ENCODE peak calls at places on chromosomes 7 and 10, in five cellular contexts. One of them, this sample, is unnamed.

GRCh38 chr10:94240901-94241300 is 121.8 kb downstream of the NOC3L start:
- DNase-seq in upper lobe of right lung: no peak
- DNase-seq in transverse colon: no peak
- DNase-seq in thoracic aorta: no peak
- DNase-seq in naive thymus-derived CD4-positive, alpha-beta T cell: no peak
- DNase-seq in this sample: no peak

GRCh38 chr7:26345202-26345601 is 53.5 kb downstream of the SNX10 start:
- DNase-seq in thoracic aorta: no peak
- DNase-seq in naive thymus-derived CD4-positive, alpha-beta T cell: no peak
- DNase-seq in upper lobe of right lung: no peak
- DNase-seq in transverse colon: no peak
- DNase-seq in this sample: no peak

GRCh38 chr7:133645870-133646492 is 393.1 kb downstream of the EXOC4 start:
- DNase-seq in transverse colon: no peak
- DNase-seq in thoracic aorta: no peak
- DNase-seq in naive thymus-derived CD4-positive, alpha-beta T cell: no peak
- DNase-seq in upper lobe of right lung: no peak
- DNase-seq in this sample: no peak

GRCh38 chr7:44391746-44392617 is 66.6 kb upstream of the CAMK2B start:
- DNase-seq in upper lobe of right lung: no peak
- DNase-seq in transverse colon: no peak
- DNase-seq in thoracic aorta: no peak
- DNase-seq in naive thymus-derived CD4-positive, alpha-beta T cell: no peak
- DNase-seq in this sample: no peak

GRCh38 chr10:101061814-101062230 is at the start of gene KAZALD1:
- DNase-seq in transverse colon: no peak
- DNase-seq in thoracic aorta: no peak
- DNase-seq in naive thymus-derived CD4-positive, alpha-beta T cell: no peak
- DNase-seq in upper lobe of right lung: no peak
- DNase-seq in this sample: no peak

GRCh38 chr7:136883046-136883445 is 14.6 kb downstream of the CHRM2 start:
- DNase-seq in upper lobe of right lung: no peak
- DNase-seq in thoracic aorta: no peak
- DNase-seq in naive thymus-derived CD4-positive, alpha-beta T cell: no peak
- DNase-seq in transverse colon: no peak
- DNase-seq in this sample: no peak

GRCh38 chr7:68235937-68236336 is 1239.3 kb downstream of the TYW1 start:
- DNase-seq in transverse colon: no peak
- DNase-seq in upper lobe of right lung: no peak
- DNase-seq in naive thymus-derived CD4-positive, alpha-beta T cell: no peak
- DNase-seq in thoracic aorta: no peak
- DNase-seq in this sample: no peak

GRCh38 chr10:43229208-43230061 is 37.4 kb downstream of the RASGEF1A start:
- DNase-seq in thoracic aorta: no peak
- DNase-seq in upper lobe of right lung: peak; percentile 73
- DNase-seq in naive thymus-derived CD4-positive, alpha-beta T cell: no peak
- DNase-seq in transverse colon: peak; percentile 24
- DNase-seq in this sample: no peak

GRCh38 chr7:6680146-6680545 is 26.6 kb downstream of the ZNF12 start:
- DNase-seq in transverse colon: no peak
- DNase-seq in naive thymus-derived CD4-positive, alpha-beta T cell: no peak
- DNase-seq in upper lobe of right lung: no peak
- DNase-seq in thoracic aorta: no peak
- DNase-seq in this sample: no peak

GRCh38 chr10:125025341-125025740 is 83.4 kb downstream of the ZRANB1 start:
- DNase-seq in transverse colon: no peak
- DNase-seq in thoracic aorta: no peak
- DNase-seq in upper lobe of right lung: no peak
- DNase-seq in naive thymus-derived CD4-positive, alpha-beta T cell: no peak
- DNase-seq in this sample: no peak

GRCh38 chr10:58747687-58748086 is 235.0 kb downstream of the BICC1 start:
- DNase-seq in naive thymus-derived CD4-positive, alpha-beta T cell: no peak
- DNase-seq in transverse colon: no peak
- DNase-seq in thoracic aorta: no peak
- DNase-seq in upper lobe of right lung: no peak
- DNase-seq in this sample: no peak

DNA sequence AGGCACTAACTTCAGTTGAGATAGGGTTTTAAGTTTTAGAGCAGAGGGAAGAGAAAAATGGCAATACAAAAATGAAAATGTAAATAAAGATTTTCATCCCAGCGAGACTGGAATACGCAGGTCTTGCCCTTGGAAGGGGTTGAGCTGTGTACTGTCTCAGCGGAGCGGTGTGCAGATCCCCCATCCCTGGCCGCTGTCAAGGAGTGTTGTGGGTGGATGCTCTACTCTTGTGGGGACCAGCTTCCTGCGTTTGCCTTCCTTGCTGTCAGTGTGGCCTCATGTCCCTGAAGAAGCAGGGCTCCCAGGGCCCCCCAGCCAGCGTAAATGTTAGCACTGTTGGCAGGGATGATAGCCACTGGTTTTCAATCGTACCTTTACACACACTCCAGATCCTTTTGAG is 249.7 kb upstream of the PITRM1 start:
- DNase-seq in naive thymus-derived CD4-positive, alpha-beta T cell: no peak
- DNase-seq in thoracic aorta: no peak
- DNase-seq in transverse colon: no peak
- DNase-seq in upper lobe of right lung: no peak
- DNase-seq in this sample: no peak
- H3K4me1 ChIP-seq in naive thymus-derived CD4-positive, alpha-beta T cell: peaks cover 6% of the 10 kb centered on the region
- H3K4me1 ChIP-seq in thoracic aorta: peaks cover 13% of the 10 kb centered on the region
- H3K4me1 ChIP-seq in transverse colon: peaks cover 38% of the 10 kb centered on the region
- H3K4me1 ChIP-seq in upper lobe of right lung: peaks cover 12% of the 10 kb centered on the region
- H3K4me1 ChIP-seq in this sample: no peaks in the 10 kb centered on the region

DNA sequence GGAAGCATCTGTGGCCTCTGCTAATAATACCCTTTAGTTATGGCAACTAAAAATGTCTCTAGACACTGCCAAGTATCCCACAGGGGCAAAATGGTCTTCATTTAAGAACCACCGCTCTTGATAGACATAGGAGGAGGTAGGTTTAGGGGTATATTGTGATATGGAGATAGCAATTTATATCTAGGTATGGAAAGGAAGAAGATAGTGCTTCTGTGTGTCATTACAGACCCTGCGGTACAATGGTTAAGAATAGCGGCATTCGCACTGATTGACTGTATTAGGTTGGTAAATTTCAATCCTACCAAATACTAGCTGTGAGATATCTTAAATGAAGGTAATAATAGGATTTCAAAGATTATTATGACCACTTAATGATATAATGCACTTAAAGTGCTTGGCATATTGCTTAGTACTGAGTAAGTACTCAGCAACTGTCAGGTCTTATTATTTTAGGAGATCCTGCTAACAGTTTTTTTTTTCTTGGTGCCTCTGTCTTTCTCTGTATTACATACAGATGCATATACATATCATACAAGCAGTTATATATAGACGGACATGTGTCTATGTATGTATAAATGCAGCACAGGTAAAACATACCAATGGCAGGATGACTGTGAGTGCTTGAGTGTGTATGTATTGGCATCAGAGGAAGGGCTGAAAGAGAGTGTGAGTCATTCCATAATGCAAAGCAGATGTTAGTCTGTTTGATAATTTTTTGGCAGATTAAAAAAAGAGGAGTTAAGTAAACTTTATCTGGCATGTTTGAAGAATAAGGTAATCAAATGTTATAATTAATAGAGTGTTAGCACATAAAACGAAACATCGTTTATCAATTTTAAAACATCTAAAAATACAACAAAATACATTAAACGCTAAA is 50.0 kb upstream of the ITGB8 start:
- DNase-seq in thoracic aorta: no peak
- DNase-seq in transverse colon: no peak
- DNase-seq in upper lobe of right lung: no peak
- DNase-seq in naive thymus-derived CD4-positive, alpha-beta T cell: peak; percentile 4
- DNase-seq in this sample: no peak
- H3K4me1 ChIP-seq in thoracic aorta: no peaks in the 10 kb centered on the region
- H3K4me1 ChIP-seq in transverse colon: no peaks in the 10 kb centered on the region
- H3K4me1 ChIP-seq in upper lobe of right lung: no peaks in the 10 kb centered on the region
- H3K4me1 ChIP-seq in naive thymus-derived CD4-positive, alpha-beta T cell: no peaks in the 10 kb centered on the region
- H3K4me1 ChIP-seq in this sample: peaks cover 24% of the 10 kb centered on the region

GRCh38 chr10:120981601-120982381 is 130.6 kb downstream of the WDR11 start:
- DNase-seq in upper lobe of right lung: no peak
- DNase-seq in thoracic aorta: no peak
- DNase-seq in naive thymus-derived CD4-positive, alpha-beta T cell: no peak
- DNase-seq in transverse colon: no peak
- DNase-seq in this sample: no peak

GRCh38 chr10:120983721-120984120 is 132.6 kb downstream of the WDR11 start:
- DNase-seq in transverse colon: no peak
- DNase-seq in thoracic aorta: no peak
- DNase-seq in upper lobe of right lung: no peak
- DNase-seq in naive thymus-derived CD4-positive, alpha-beta T cell: no peak
- DNase-seq in this sample: no peak

GRCh38 chr10:120980316-120980975 is 129.3 kb downstream of the WDR11 start:
- DNase-seq in transverse colon: no peak
- DNase-seq in naive thymus-derived CD4-positive, alpha-beta T cell: no peak
- DNase-seq in upper lobe of right lung: peak; percentile 79
- DNase-seq in thoracic aorta: no peak
- DNase-seq in this sample: no peak

GRCh38 chr10:120984221-120984620 is 133.1 kb downstream of the WDR11 start:
- DNase-seq in transverse colon: no peak
- DNase-seq in upper lobe of right lung: no peak
- DNase-seq in naive thymus-derived CD4-positive, alpha-beta T cell: no peak
- DNase-seq in thoracic aorta: no peak
- DNase-seq in this sample: no peak

DNA sequence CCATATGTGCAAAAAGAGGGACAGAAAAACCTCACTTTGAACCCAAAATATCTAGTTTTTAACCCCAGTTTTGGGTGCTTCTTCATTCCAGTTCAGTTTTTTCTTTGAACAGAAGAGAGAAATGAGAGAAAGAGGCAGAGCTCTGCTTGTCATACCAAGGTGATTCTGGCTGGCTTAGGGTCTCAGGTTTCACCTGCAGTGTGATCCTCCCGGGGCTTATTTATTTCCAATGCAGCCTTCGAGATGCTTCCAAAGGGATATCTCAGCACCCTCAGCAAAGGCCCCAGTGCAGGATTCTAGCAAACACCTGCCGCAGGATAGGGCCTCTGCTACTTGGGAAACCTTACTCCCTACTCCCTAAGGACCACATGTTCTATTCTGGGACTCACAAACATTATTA is 131.3 kb downstream of the WDR11 start:
- DNase-seq in thoracic aorta: no peak
- DNase-seq in naive thymus-derived CD4-positive, alpha-beta T cell: no peak
- DNase-seq in transverse colon: no peak
- DNase-seq in upper lobe of right lung: no peak
- DNase-seq in this sample: no peak
- H3K4me1 ChIP-seq in thoracic aorta: peaks cover 9% of the 10 kb centered on the region
- H3K4me1 ChIP-seq in naive thymus-derived CD4-positive, alpha-beta T cell: no peaks in the 10 kb centered on the region
- H3K4me1 ChIP-seq in transverse colon: peaks cover 17% of the 10 kb centered on the region
- H3K4me1 ChIP-seq in upper lobe of right lung: peaks cover 3% of the 10 kb centered on the region
- H3K4me1 ChIP-seq in this sample: peaks cover 8% of the 10 kb centered on the region

GRCh38 chr7:38190010-38190409 is 12.0 kb downstream of the STARD3NL start:
- DNase-seq in upper lobe of right lung: no peak
- DNase-seq in transverse colon: no peak
- DNase-seq in naive thymus-derived CD4-positive, alpha-beta T cell: no peak
- DNase-seq in thoracic aorta: no peak
- DNase-seq in this sample: no peak
- H3K4me1 ChIP-seq in upper lobe of right lung: peaks cover 19% of the 10 kb centered on the region
- H3K4me1 ChIP-seq in transverse colon: peaks cover 3% of the 10 kb centered on the region
- H3K4me1 ChIP-seq in naive thymus-derived CD4-positive, alpha-beta T cell: no peaks in the 10 kb centered on the region
- H3K4me1 ChIP-seq in thoracic aorta: peaks cover 21% of the 10 kb centered on the region
- H3K4me1 ChIP-seq in this sample: peaks cover 10% of the 10 kb centered on the region

GRCh38 chr7:151744656-151745055 is 132.3 kb downstream of the PRKAG2 start:
- DNase-seq in upper lobe of right lung: no peak
- DNase-seq in transverse colon: no peak
- DNase-seq in thoracic aorta: no peak
- DNase-seq in naive thymus-derived CD4-positive, alpha-beta T cell: no peak
- DNase-seq in this sample: no peak
- H3K4me1 ChIP-seq in upper lobe of right lung: peaks cover 36% of the 10 kb centered on the region
- H3K4me1 ChIP-seq in transverse colon: peaks cover 11% of the 10 kb centered on the region
- H3K4me1 ChIP-seq in thoracic aorta: peaks cover 35% of the 10 kb centered on the region
- H3K4me1 ChIP-seq in naive thymus-derived CD4-positive, alpha-beta T cell: peaks cover 19% of the 10 kb centered on the region
- H3K4me1 ChIP-seq in this sample: no peaks in the 10 kb centered on the region

GRCh38 chr10:30857803-30858202 is 173.9 kb downstream of the ZNF438 start:
- DNase-seq in upper lobe of right lung: no peak
- DNase-seq in thoracic aorta: no peak
- DNase-seq in naive thymus-derived CD4-positive, alpha-beta T cell: no peak
- DNase-seq in transverse colon: peak; percentile 28
- DNase-seq in this sample: no peak
- H3K4me1 ChIP-seq in upper lobe of right lung: peaks cover 16% of the 10 kb centered on the region
- H3K4me1 ChIP-seq in thoracic aorta: peaks cover 15% of the 10 kb centered on the region
- H3K4me1 ChIP-seq in naive thymus-derived CD4-positive, alpha-beta T cell: no peaks in the 10 kb centered on the region
- H3K4me1 ChIP-seq in transverse colon: no peaks in the 10 kb centered on the region
- H3K4me1 ChIP-seq in this sample: no peaks in the 10 kb centered on the region

DNA sequence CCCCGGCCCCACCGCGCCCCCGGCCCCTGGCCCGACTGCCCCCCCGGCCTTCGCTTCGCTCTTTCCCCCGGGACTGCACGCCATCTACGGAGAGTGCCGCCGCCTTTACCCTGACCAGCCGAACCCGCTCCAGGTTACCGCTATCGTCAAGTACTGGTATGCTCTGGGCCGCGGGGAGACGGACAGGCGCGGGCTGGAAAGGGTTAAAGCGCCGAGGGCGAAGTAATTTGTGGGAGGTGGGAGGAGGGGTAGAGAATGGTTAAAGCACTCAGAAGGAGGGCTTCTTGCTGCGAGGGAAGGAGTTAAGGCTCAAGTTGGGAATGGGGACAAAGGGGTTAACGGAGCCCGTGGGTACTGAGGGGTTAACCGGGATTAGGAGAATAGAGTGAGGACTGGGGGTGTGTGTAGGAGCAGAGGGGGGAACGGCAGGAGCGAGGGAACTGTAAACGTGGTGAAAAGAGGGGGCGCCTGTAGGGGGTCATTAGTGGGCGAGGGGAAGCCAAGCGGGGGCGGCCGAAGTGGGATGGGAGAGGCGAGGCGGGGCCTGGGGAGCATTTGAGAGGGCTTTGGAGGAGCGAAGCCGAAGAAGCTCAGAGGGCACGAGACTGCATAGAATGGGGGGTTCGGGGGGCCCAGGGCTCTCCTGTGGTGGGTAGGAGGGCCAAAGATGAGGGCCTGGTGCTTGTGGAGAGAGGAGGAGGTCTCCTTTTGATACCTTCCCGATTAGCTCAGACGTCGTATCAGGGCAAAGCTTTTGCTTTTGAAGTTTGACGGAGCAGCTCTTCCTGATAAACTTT is 605 bp downstream of the SUFU start:
- DNase-seq in thoracic aorta: no peak
- DNase-seq in upper lobe of right lung: peak; percentile 71
- DNase-seq in naive thymus-derived CD4-positive, alpha-beta T cell: peak; percentile 41
- DNase-seq in transverse colon: peak; percentile 29
- DNase-seq in this sample: peak; percentile 53
- H3K4me1 ChIP-seq in thoracic aorta: peaks cover 41% of the 10 kb centered on the region
- H3K4me1 ChIP-seq in upper lobe of right lung: peaks cover 45% of the 10 kb centered on the region
- H3K4me1 ChIP-seq in naive thymus-derived CD4-positive, alpha-beta T cell: peaks cover 19% of the 10 kb centered on the region
- H3K4me1 ChIP-seq in transverse colon: peaks cover 36% of the 10 kb centered on the region
- H3K4me1 ChIP-seq in this sample: peaks cover 18% of the 10 kb centered on the region

DNA sequence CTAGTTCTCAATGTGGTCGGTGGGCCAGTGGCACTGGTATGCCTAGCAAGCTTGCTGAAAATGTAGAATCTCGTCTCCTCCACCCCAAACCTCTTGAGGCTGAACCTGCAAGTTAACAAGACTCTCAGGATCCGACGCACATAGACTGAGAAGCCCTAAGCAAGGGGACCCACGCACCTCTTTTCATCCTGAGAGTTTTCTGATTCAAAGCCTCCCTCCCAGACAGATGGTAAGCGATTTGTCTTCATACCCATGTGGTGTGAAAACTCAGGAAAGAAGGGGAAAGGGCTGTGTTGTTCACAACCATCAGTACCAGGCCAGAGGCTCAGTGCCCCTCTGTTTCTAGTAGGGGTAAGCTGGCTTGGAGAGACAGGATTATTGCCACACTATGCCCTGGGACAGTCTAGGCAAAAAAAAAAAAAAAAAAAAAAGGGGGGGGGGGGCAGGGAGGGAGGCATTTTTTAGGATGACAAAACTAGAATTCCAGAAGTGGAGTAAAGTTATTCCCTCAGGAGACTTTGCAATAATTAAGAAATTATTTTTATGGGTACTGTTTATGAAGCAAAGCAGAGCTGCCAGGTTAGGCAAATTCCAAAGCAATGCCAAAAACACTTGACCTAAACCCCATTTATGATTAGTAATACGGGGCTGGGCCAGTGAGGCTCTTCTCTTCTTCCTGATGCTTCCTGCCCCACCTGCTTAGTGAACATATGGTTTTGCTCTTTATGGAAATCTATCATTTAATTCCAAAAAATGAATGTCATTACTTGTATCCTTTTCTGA is 117.5 kb upstream of the PDLIM1 start:
- DNase-seq in thoracic aorta: no peak
- DNase-seq in upper lobe of right lung: no peak
- DNase-seq in transverse colon: no peak
- DNase-seq in naive thymus-derived CD4-positive, alpha-beta T cell: no peak
- DNase-seq in this sample: no peak
- H3K4me1 ChIP-seq in thoracic aorta: peaks cover 96% of the 10 kb centered on the region
- H3K4me1 ChIP-seq in upper lobe of right lung: peaks cover 43% of the 10 kb centered on the region
- H3K4me1 ChIP-seq in transverse colon: peaks cover 52% of the 10 kb centered on the region
- H3K4me1 ChIP-seq in naive thymus-derived CD4-positive, alpha-beta T cell: no peaks in the 10 kb centered on the region
- H3K4me1 ChIP-seq in this sample: no peaks in the 10 kb centered on the region